ENCODE peak calls at places on chromosome 1, in six cellular contexts. B, K, O, E, G and D are unnamed samples.

GRCh38 chr1:34776911-34777310 is 4.1 kb upstream of the GJB3 start:
- DNase-seq in O (no peak), E (no peak), G (no peak), B (no peak), K (no peak), D (no peak)

GRCh38 chr1:67618285-67619018 is 66.5 kb upstream of the GADD45A start:
- DNase-seq in K (peak), G (peak), E (peak), B (peak), O (no peak), D (peak)

GRCh38 chr1:214566158-214567104 is 15.0 kb upstream of the PTPN14 start:
- DNase-seq in O (no peak), B (no peak), E (peak), K (no peak), G (no peak), D (no peak)

GRCh38 chr1:19079541-19079940 is 123.1 kb upstream of the IFFO2 start:
- DNase-seq in E (no peak), O (no peak), B (no peak), K (no peak), G (no peak), D (no peak)

GRCh38 chr1:219518168-219518905 is 94.6 kb downstream of the ZC3H11B start:
- DNase-seq in K (no peak), E (peak), B (no peak), G (no peak), O (no peak), D (no peak)

GRCh38 chr1:172727956-172728603 is 69.2 kb downstream of the FASLG start:
- DNase-seq in K (no peak), G (no peak), B (no peak), O (peak), E (no peak), D (no peak)

GRCh38 chr1:5978452-5978851 is 13.8 kb downstream of the NPHP4 start:
- DNase-seq in G (no peak), K (no peak), B (no peak), E (no peak), O (no peak), D (no peak)

GRCh38 chr1:37741130-37741529 is 23.8 kb downstream of the EPHA10 start:
- DNase-seq in B (no peak), G (no peak), K (no peak), O (no peak), E (peak), D (no peak)

GRCh38 chr1:11059166-11059989 is 440 bp downstream of the SRM start:
- DNase-seq in K (peak), E (no peak), B (no peak), O (no peak), G (no peak), D (no peak)

GRCh38 chr1:51058863-51059262 is 43.2 kb upstream of the C1orf185 start:
- DNase-seq in B (no peak), E (no peak), G (no peak), O (no peak), K (no peak), D (no peak)
- H3K27ac ChIP-seq in B (no peak), E (no peak), G (no peak), O (no peak), K (no peak), D (no peak)

DNA sequence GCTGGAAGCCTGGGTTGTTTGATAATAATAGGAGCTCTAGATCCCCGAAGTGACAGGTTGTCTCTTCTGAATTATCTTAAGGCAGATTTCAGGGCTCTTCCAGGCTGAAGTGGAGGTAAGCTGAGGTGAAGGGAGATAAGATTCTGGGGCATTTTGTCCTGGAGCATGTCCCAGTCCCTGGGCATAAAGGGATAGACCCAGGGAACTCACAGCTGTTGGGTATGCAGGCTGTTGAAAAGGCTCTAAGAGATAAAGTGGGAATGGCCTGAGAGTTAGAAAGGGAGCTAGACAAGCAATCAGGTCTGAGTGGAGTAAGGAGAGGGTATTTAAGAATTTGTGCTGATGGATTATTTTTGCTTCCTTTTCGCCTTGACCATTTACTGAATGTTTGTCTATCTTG is 123.7 kb downstream of the NOS1AP start:
- DNase-seq in G (no peak), E (no peak), B (no peak), O (no peak), K (no peak), D (no peak)
- H3K27ac ChIP-seq in G (no peak), E (no peak), B (peak), O (no peak), K (no peak), D (no peak)

DNA sequence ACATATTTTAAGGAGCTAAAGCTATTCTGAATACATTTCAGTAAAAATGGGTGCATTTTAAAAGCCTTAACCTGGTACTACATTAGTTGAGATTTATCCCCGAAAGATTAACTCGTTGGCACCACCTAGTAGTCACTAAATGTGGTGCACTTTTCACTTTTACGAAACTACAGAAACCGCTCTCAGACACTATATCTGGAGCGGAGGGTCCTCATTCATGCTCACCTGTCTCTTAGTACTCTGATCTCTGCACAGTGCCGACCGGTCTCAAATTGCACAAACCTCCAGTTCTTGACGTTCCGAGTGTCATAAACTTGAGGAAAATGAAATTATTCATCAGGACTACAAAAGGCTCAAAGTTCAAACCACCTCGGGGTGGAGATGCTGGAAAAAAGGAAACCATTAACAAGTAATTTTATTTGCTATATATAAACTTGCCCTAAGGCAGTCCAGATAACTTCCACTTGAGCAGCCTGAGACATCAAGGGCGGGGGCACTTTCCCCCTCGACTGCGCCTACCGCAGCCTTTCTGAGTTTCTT is 722 bp downstream of the LZIC start:
- DNase-seq in O (peak), G (no peak), B (no peak), E (peak), K (no peak), D (no peak)
- H3K27ac ChIP-seq in O (peak), G (peak), B (peak), E (peak), K (peak), D (peak)

GRCh38 chr1:20486457-20487235 is 636 bp upstream of the CAMK2N1 start:
- DNase-seq in G (peak), O (peak), B (peak), E (no peak), K (peak), D (peak)
- H3K27ac ChIP-seq in G (no peak), O (no peak), B (peak), E (peak), K (peak), D (peak)